ENCODE peak calls at places on chromosomes 4 and X, in seven cellular contexts. One of them, this sample, is unnamed.

GRCh38 chrX:152177497-152178269 is 39.3 kb upstream of the MAGEA10 start:
- DNase-seq in GM10248: no peak
- DNase-seq in GM06990: no peak
- DNase-seq in HFFc6: no peak
- DNase-seq in neural progenitor cell: no peak
- DNase-seq in endodermal cell: no peak
- DNase-seq in mammary epithelial cell: peak
- DNase-seq in this sample: no peak

GRCh38 chr4:71126719-71127118 is 133.3 kb downstream of the DCK start:
- DNase-seq in GM10248: no peak
- DNase-seq in GM06990: no peak
- DNase-seq in HFFc6: peak
- DNase-seq in neural progenitor cell: no peak
- DNase-seq in endodermal cell: no peak
- DNase-seq in mammary epithelial cell: peak
- DNase-seq in this sample: no peak

GRCh38 chrX:112818114-112819012 is 22.3 kb downstream of the AMOT start:
- DNase-seq in GM10248: no peak
- DNase-seq in GM06990: no peak
- DNase-seq in HFFc6: no peak
- DNase-seq in neural progenitor cell: no peak
- DNase-seq in endodermal cell: peak
- DNase-seq in mammary epithelial cell: peak
- DNase-seq in this sample: no peak

GRCh38 chr4:26533685-26534084 is 43.4 kb upstream of the CCKAR start:
- DNase-seq in GM10248: no peak
- DNase-seq in GM06990: no peak
- DNase-seq in HFFc6: no peak
- DNase-seq in neural progenitor cell: no peak
- DNase-seq in endodermal cell: no peak
- DNase-seq in mammary epithelial cell: no peak
- DNase-seq in this sample: no peak

GRCh38 chr4:110988741-110989140 is 365.9 kb upstream of the PITX2 start:
- DNase-seq in GM10248: no peak
- DNase-seq in GM06990: no peak
- DNase-seq in HFFc6: no peak
- DNase-seq in neural progenitor cell: no peak
- DNase-seq in endodermal cell: no peak
- DNase-seq in mammary epithelial cell: no peak
- DNase-seq in this sample: no peak

GRCh38 chr4:100168521-100168920 is 21.7 kb downstream of the DDIT4L start:
- DNase-seq in GM10248: no peak
- DNase-seq in GM06990: no peak
- DNase-seq in HFFc6: peak
- DNase-seq in neural progenitor cell: no peak
- DNase-seq in endodermal cell: no peak
- DNase-seq in mammary epithelial cell: no peak
- DNase-seq in this sample: no peak

GRCh38 chrX:12919620-12920019 is 13.2 kb downstream of the TLR8 start:
- DNase-seq in GM10248: no peak
- DNase-seq in GM06990: no peak
- DNase-seq in HFFc6: no peak
- DNase-seq in neural progenitor cell: no peak
- DNase-seq in endodermal cell: no peak
- DNase-seq in mammary epithelial cell: no peak
- DNase-seq in this sample: no peak

GRCh38 chrX:11138498-11139390 is 27.6 kb downstream of the HCCS start:
- DNase-seq in GM10248: no peak
- DNase-seq in GM06990: no peak
- DNase-seq in HFFc6: no peak
- DNase-seq in neural progenitor cell: no peak
- DNase-seq in endodermal cell: no peak
- DNase-seq in mammary epithelial cell: no peak
- DNase-seq in this sample: no peak

GRCh38 chr4:74555231-74555630 is 110.3 kb downstream of the AREG start:
- DNase-seq in GM10248: no peak
- DNase-seq in GM06990: no peak
- DNase-seq in HFFc6: peak
- DNase-seq in neural progenitor cell: no peak
- DNase-seq in endodermal cell: no peak
- DNase-seq in mammary epithelial cell: peak
- DNase-seq in this sample: no peak

GRCh38 chr4:123631699-123632098 is 235.1 kb downstream of the SPRY1 start:
- DNase-seq in GM10248: no peak
- DNase-seq in GM06990: no peak
- DNase-seq in HFFc6: peak
- DNase-seq in neural progenitor cell: no peak
- DNase-seq in endodermal cell: no peak
- DNase-seq in mammary epithelial cell: peak
- DNase-seq in this sample: no peak

GRCh38 chr4:155972098-155972497 is 18.4 kb upstream of the CTSO start:
- DNase-seq in GM10248: no peak
- DNase-seq in GM06990: no peak
- DNase-seq in HFFc6: peak
- DNase-seq in neural progenitor cell: peak
- DNase-seq in endodermal cell: peak
- DNase-seq in mammary epithelial cell: no peak
- DNase-seq in this sample: no peak
- TF ChIP-seq CTCF in GM10248: peak
- TF ChIP-seq CTCF in GM06990: peak
- TF ChIP-seq CTCF in HFFc6: peak
- TF ChIP-seq CTCF in neural progenitor cell: peak
- TF ChIP-seq CTCF in endodermal cell: peak
- TF ChIP-seq CTCF in mammary epithelial cell: peak
- TF ChIP-seq CTCF in this sample: peak

GRCh38 chr4:23068287-23068686 is 375.6 kb downstream of the GBA3 start:
- DNase-seq in GM10248: no peak
- DNase-seq in GM06990: no peak
- DNase-seq in HFFc6: no peak
- DNase-seq in neural progenitor cell: no peak
- DNase-seq in endodermal cell: no peak
- DNase-seq in mammary epithelial cell: no peak
- DNase-seq in this sample: no peak
- TF ChIP-seq CTCF in GM10248: no peak
- TF ChIP-seq CTCF in GM06990: no peak
- TF ChIP-seq CTCF in HFFc6: no peak
- TF ChIP-seq CTCF in neural progenitor cell: no peak
- TF ChIP-seq CTCF in endodermal cell: no peak
- TF ChIP-seq CTCF in mammary epithelial cell: no peak
- TF ChIP-seq CTCF in this sample: no peak

GRCh38 chr4:66691101-66691500 is 854.2 kb downstream of the CENPC start:
- DNase-seq in GM10248: no peak
- DNase-seq in GM06990: no peak
- DNase-seq in HFFc6: no peak
- DNase-seq in neural progenitor cell: peak
- DNase-seq in endodermal cell: peak
- DNase-seq in mammary epithelial cell: no peak
- DNase-seq in this sample: no peak
- TF ChIP-seq CTCF in GM10248: no peak
- TF ChIP-seq CTCF in GM06990: no peak
- TF ChIP-seq CTCF in HFFc6: no peak
- TF ChIP-seq CTCF in neural progenitor cell: peak
- TF ChIP-seq CTCF in endodermal cell: peak
- TF ChIP-seq CTCF in mammary epithelial cell: peak
- TF ChIP-seq CTCF in this sample: no peak

DNA sequence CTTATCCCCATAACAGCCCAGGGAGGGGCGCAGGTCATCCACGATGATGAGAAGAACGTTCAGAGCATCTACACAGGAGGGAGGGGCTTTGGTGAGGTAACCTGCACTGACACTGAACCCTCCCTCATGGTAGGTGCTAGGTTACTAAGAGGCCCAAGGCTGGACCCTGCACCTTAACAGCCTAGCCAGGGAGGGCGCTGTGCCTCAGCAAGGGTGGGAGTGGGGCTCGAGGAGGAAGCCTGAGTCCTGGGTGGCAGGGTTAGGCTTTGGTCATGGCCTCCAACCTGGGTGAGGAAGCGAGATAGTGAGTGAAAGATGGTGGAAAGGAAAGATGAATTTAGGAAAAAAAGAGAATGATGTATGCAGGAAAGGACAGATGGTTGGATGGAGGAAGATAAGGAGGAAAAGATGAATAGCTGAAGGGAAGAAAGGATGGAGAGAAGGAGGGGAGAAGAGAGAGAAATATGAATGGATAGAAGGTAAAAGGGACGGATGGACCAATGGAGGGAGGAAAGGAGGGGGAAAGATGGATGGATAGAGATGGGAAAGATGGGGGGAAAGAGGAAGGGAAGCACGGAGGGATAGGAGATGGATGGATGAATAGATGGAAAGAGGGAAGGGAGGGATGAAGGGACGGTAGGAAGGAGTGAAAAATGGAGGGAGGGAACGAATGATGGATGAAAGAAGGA is 736 bp downstream of the IDS start:
- DNase-seq in GM10248: peak
- DNase-seq in GM06990: peak
- DNase-seq in HFFc6: no peak
- DNase-seq in neural progenitor cell: peak
- DNase-seq in endodermal cell: peak
- DNase-seq in mammary epithelial cell: no peak
- DNase-seq in this sample: peak
- TF ChIP-seq CTCF in GM10248: peak
- TF ChIP-seq CTCF in GM06990: peak
- TF ChIP-seq CTCF in HFFc6: peak
- TF ChIP-seq CTCF in neural progenitor cell: peak
- TF ChIP-seq CTCF in endodermal cell: peak
- TF ChIP-seq CTCF in mammary epithelial cell: peak
- TF ChIP-seq CTCF in this sample: no peak

GRCh38 chr4:40924793-40925117 is 175.0 kb downstream of the NSUN7 start:
- DNase-seq in GM10248: no peak
- DNase-seq in GM06990: no peak
- DNase-seq in HFFc6: no peak
- DNase-seq in neural progenitor cell: no peak
- DNase-seq in endodermal cell: no peak
- DNase-seq in mammary epithelial cell: no peak
- DNase-seq in this sample: no peak
- TF ChIP-seq CTCF in GM10248: no peak
- TF ChIP-seq CTCF in GM06990: no peak
- TF ChIP-seq CTCF in HFFc6: no peak
- TF ChIP-seq CTCF in neural progenitor cell: no peak
- TF ChIP-seq CTCF in endodermal cell: peak
- TF ChIP-seq CTCF in mammary epithelial cell: no peak
- TF ChIP-seq CTCF in this sample: no peak

GRCh38 chr4:20538922-20539321 is 161.3 kb upstream of the PACRGL start:
- DNase-seq in GM10248: no peak
- DNase-seq in GM06990: no peak
- DNase-seq in HFFc6: no peak
- DNase-seq in neural progenitor cell: no peak
- DNase-seq in endodermal cell: no peak
- DNase-seq in mammary epithelial cell: no peak
- DNase-seq in this sample: no peak

GRCh38 chr4:20543131-20543530 is 157.1 kb upstream of the PACRGL start:
- DNase-seq in GM10248: no peak
- DNase-seq in GM06990: no peak
- DNase-seq in HFFc6: no peak
- DNase-seq in neural progenitor cell: no peak
- DNase-seq in endodermal cell: no peak
- DNase-seq in mammary epithelial cell: no peak
- DNase-seq in this sample: no peak

GRCh38 chr4:20544645-20545044 is 155.6 kb upstream of the PACRGL start:
- DNase-seq in GM10248: no peak
- DNase-seq in GM06990: peak
- DNase-seq in HFFc6: peak
- DNase-seq in neural progenitor cell: peak
- DNase-seq in endodermal cell: no peak
- DNase-seq in mammary epithelial cell: peak
- DNase-seq in this sample: no peak
- TF ChIP-seq CTCF in GM10248: peak
- TF ChIP-seq CTCF in GM06990: peak
- TF ChIP-seq CTCF in HFFc6: peak
- TF ChIP-seq CTCF in neural progenitor cell: peak
- TF ChIP-seq CTCF in endodermal cell: peak
- TF ChIP-seq CTCF in mammary epithelial cell: peak
- TF ChIP-seq CTCF in this sample: peak

This sample was measured in nephron progenitor cell.